ENCODE peak calls at places on chromosomes 11 and 22, in nine cellular contexts. H is substantia nigra; C is nephron progenitor cell; N is A172; L is ovary; Z is NCI-H446 treated with DMSO at 0.1 percent for 48 hours; G is stimulated activated CD4-positive, alpha-beta T cell treated with anti-CD3 and anti-CD28 coated beads, Interleukin-12 subunit alpha, Interleukin-12 subunit beta, amount 100 ng/mL, for 48 hours; E is C1 segment of cervical spinal cord; U is activated T-cell treated with anti-CD3 and anti-CD28 coated beads for 1 hour. F is an unnamed sample.

GRCh38 chr22:23415490-23415851 is 164.6 kb downstream of the IGLL1 start:
- DNase-seq in E (no peak), H (no peak), G (no peak), U (no peak), N (no peak), C (no peak), Z (no peak), L (no peak), F (no peak)

GRCh38 chr11:17528181-17528691 is 16.0 kb downstream of the USH1C start:
- DNase-seq in N (peak; percentile 35), E (peak; percentile 20), G (peak; percentile 27), Z (no peak), L (no peak), H (peak; percentile 60), U (peak; percentile 14), C (peak; percentile 78), F (peak; percentile 64)

GRCh38 chr11:95076416-95076815 is 9.7 kb downstream of the SRSF8 start:
- DNase-seq in G (no peak), Z (no peak), C (no peak), N (peak; percentile 2), U (no peak), E (no peak), H (no peak), L (peak; percentile 57), F (no peak)

GRCh38 chr11:63961608-63962412 is 12.6 kb upstream of the COX8A start:
- DNase-seq in U (no peak), E (no peak), H (no peak), L (no peak), C (no peak), N (peak; percentile 22), G (no peak), Z (no peak), F (no peak)

GRCh38 chr11:6204708-6205107 is 649 bp upstream of the C11orf42 start:
- DNase-seq in E (no peak), C (no peak), H (no peak), G (no peak), Z (no peak), L (no peak), N (no peak), U (no peak), F (no peak)

GRCh38 chr11:77402218-77402556 is 71.7 kb downstream of the PAK1 start:
- DNase-seq in E (no peak), C (no peak), G (no peak), L (no peak), Z (no peak), N (no peak), H (no peak), U (no peak), F (no peak)

GRCh38 chr11:14932447-14932846 is 39.7 kb downstream of the CALCA start:
- DNase-seq in L (no peak), U (no peak), N (no peak), C (no peak), G (no peak), Z (no peak), E (no peak), H (no peak), F (no peak)

GRCh38 chr11:121250843-121251242 is 41.7 kb upstream of the SC5D start:
- DNase-seq in G (no peak), C (no peak), U (no peak), N (no peak), H (no peak), L (no peak), Z (no peak), E (no peak), F (no peak)

GRCh38 chr11:118878187-118878586 is 5.5 kb upstream of the CXCR5 start:
- DNase-seq in E (no peak), N (no peak), U (no peak), L (no peak), H (no peak), Z (no peak), G (no peak), C (no peak), F (no peak)

GRCh38 chr11:65897020-65897471 is 3.1 kb downstream of the FOSL1 start:
- DNase-seq in G (no peak), U (no peak), H (no peak), Z (no peak), N (no peak), E (no peak), L (no peak), C (no peak), F (no peak)

GRCh38 chr11:62451243-62451626 is 32.4 kb downstream of the SCGB1A1 start:
- DNase-seq in G (no peak), C (no peak), H (no peak), U (no peak), E (no peak), L (no peak), Z (no peak), N (no peak), F (no peak)

GRCh38 chr11:112789481-112789880 is 171.7 kb upstream of the NCAM1 start:
- DNase-seq in H (no peak), Z (no peak), G (no peak), E (no peak), C (no peak), N (no peak), L (no peak), U (no peak), F (no peak)

GRCh38 chr11:71580057-71581003 is 2.3 kb downstream of the KRTAP5-11 start:
- DNase-seq in G (peak; percentile 32), H (peak; percentile 17), U (no peak), L (peak; percentile 33), E (peak; percentile 53), N (peak; percentile 89), C (peak; percentile 52), Z (peak; percentile 51), F (peak; percentile 25)

GRCh38 chr11:62443390-62444201 is 24.8 kb downstream of the SCGB1A1 start:
- DNase-seq in H (peak; percentile 20), C (no peak), L (no peak), N (no peak), Z (no peak), E (no peak), G (no peak), U (no peak), F (no peak)

GRCh38 chr22:49535527-49536125 is 292.0 kb downstream of the BRD1 start:
- DNase-seq in L (no peak), H (no peak), E (no peak), N (no peak), U (no peak), C (no peak), G (no peak), Z (no peak), F (no peak)

GRCh38 chr11:125512106-125512505 is 16.0 kb upstream of the FEZ1 start:
- DNase-seq in E (no peak), G (no peak), C (no peak), N (no peak), Z (no peak), U (no peak), H (no peak), L (no peak), F (no peak)

GRCh38 chr22:39627865-39628562 is 57.5 kb downstream of the CACNA1I start:
- DNase-seq in H (no peak), E (no peak), C (no peak), Z (no peak), N (no peak), L (no peak), U (no peak), G (no peak), F (no peak)

GRCh38 chr11:18368236-18368635 is 26.1 kb upstream of the LDHA start:
- DNase-seq in H (no peak), E (no peak), C (no peak), N (peak; percentile 19), Z (no peak), G (no peak), U (no peak), L (no peak), F (no peak)

GRCh38 chr11:69876013-69876412 is 56.8 kb upstream of the FGF3 start:
- DNase-seq in E (no peak), G (no peak), N (no peak), Z (no peak), U (no peak), H (no peak), C (no peak), L (no peak), F (no peak)

GRCh38 chr22:35205956-35206355 is 51.3 kb upstream of the HMGXB4 start:
- DNase-seq in N (peak; percentile 35), H (no peak), U (no peak), G (no peak), Z (no peak), E (no peak), C (no peak), L (no peak), F (no peak)

GRCh38 chr11:43892851-43893250 is 12.2 kb downstream of the ALKBH3 start:
- DNase-seq in L (no peak), H (no peak), N (no peak), E (no peak), U (no peak), G (no peak), C (no peak), Z (no peak), F (no peak)